ENCODE peak calls at places on chromosomes 12 and 14, in nine cellular contexts. M is heart left ventricle, W is cardiac fibroblast, C is adrenal gland, T is HepG2, X is RWPE2, N is cardiac muscle cell, R is endodermal cell, H is foreskin fibroblast. F is an unnamed sample.

GRCh38 chr14:66610154-66610563 is 102.2 kb downstream of the GPHN start:
- DNase-seq in M (no peak), W (peak), C (no peak), T (peak), X (no peak), N (peak), R (peak), H (peak), F (no peak)

GRCh38 chr12:114661245-114661644 is 22.7 kb downstream of the TBX3 start:
- DNase-seq in M (no peak), W (no peak), C (no peak), T (no peak), X (no peak), N (no peak), R (no peak), H (peak), F (no peak)

GRCh38 chr12:117580718-117581062 is 219.3 kb upstream of the NOS1 start:
- DNase-seq in M (peak), W (no peak), C (no peak), T (no peak), X (no peak), N (no peak), R (peak), H (no peak), F (no peak)

GRCh38 chr12:101697197-101697929 is at the start of gene CHPT1:
- DNase-seq in M (peak), W (peak), C (peak), T (peak), X (peak), N (peak), R (peak), H (peak), F (no peak)

GRCh38 chr12:88371416-88372183 is 208.7 kb downstream of the KITLG start:
- DNase-seq in M (no peak), W (peak), C (no peak), T (no peak), X (no peak), N (peak), R (no peak), H (peak), F (no peak)

GRCh38 chr14:23113346-23114119 is 5.5 kb downstream of the CEBPE start:
- DNase-seq in M (no peak), W (peak), C (no peak), T (no peak), X (no peak), N (peak), R (no peak), H (peak), F (peak)

GRCh38 chr12:88141425-88141773 is 489 bp downstream of the CEP290 start:
- DNase-seq in M (no peak), W (no peak), C (no peak), T (no peak), X (no peak), N (no peak), R (no peak), H (no peak), F (no peak)

GRCh38 chr12:124441443-124442190 is 125.8 kb downstream of the NCOR2 start:
- DNase-seq in M (no peak), W (peak), C (no peak), T (no peak), X (peak), N (peak), R (no peak), H (peak), F (peak)

GRCh38 chr12:120101182-120101581 is 15.4 kb downstream of the RAB35 start:
- DNase-seq in M (peak), W (no peak), C (peak), T (no peak), X (no peak), N (no peak), R (no peak), H (peak), F (no peak)

GRCh38 chr12:124715121-124715990 is 147.9 kb upstream of the NCOR2 start:
- DNase-seq in M (peak), W (no peak), C (no peak), T (no peak), X (no peak), N (no peak), R (no peak), H (peak), F (no peak)

GRCh38 chr12:64790166-64790565 is 31.0 kb upstream of the GNS start:
- DNase-seq in M (no peak), W (no peak), C (no peak), T (no peak), X (no peak), N (no peak), R (no peak), H (no peak), F (no peak)

GRCh38 chr12:94171595-94171930 is 23.2 kb downstream of the PLXNC1 start:
- DNase-seq in M (no peak), W (peak), C (no peak), T (no peak), X (no peak), N (peak), R (no peak), H (no peak), F (no peak)

GRCh38 chr12:109099426-109100020 is 2.1 kb downstream of the UNG start:
- DNase-seq in M (no peak), W (no peak), C (no peak), T (no peak), X (no peak), N (no peak), R (no peak), H (peak), F (no peak)

GRCh38 chr14:76091036-76091435 is 60.7 kb upstream of the GPATCH2L start:
- DNase-seq in M (peak), W (peak), C (no peak), T (peak), X (no peak), N (peak), R (peak), H (peak), F (no peak)

GRCh38 chr12:131380961-131381705 is 329.8 kb upstream of the SFSWAP start:
- DNase-seq in M (no peak), W (no peak), C (no peak), T (no peak), X (no peak), N (no peak), R (peak), H (no peak), F (no peak)

GRCh38 chr14:96167224-96168148 is 37.2 kb upstream of the BDKRB2 start:
- DNase-seq in M (no peak), W (peak), C (no peak), T (no peak), X (peak), N (peak), R (peak), H (peak), F (no peak)

GRCh38 chr12:45381351-45381750 is 165.5 kb downstream of the ANO6 start:
- DNase-seq in M (no peak), W (no peak), C (peak), T (no peak), X (no peak), N (no peak), R (no peak), H (peak), F (no peak)

GRCh38 chr14:100836961-100837811 is 11.3 kb downstream of the MEG3 start:
- DNase-seq in M (no peak), W (no peak), C (no peak), T (no peak), X (no peak), N (no peak), R (no peak), H (no peak), F (no peak)

GRCh38 chr14:92867246-92867925 is 55.6 kb upstream of the CHGA start:
- DNase-seq in M (no peak), W (no peak), C (no peak), T (no peak), X (no peak), N (no peak), R (no peak), H (no peak), F (no peak)

GRCh38 chr12:65825573-65826512 is 1.6 kb downstream of the HMGA2 start:
- DNase-seq in M (peak), W (peak), C (no peak), T (no peak), X (peak), N (peak), R (peak), H (peak), F (no peak)

GRCh38 chr12:107474639-107475539 is 210.7 kb upstream of the PWP1 start:
- DNase-seq in M (no peak), W (no peak), C (no peak), T (no peak), X (no peak), N (no peak), R (no peak), H (no peak), F (no peak)

GRCh38 chr12:225012-225411 is 11.1 kb upstream of the SLC6A12 start:
- DNase-seq in M (no peak), W (no peak), C (no peak), T (no peak), X (no peak), N (no peak), R (no peak), H (no peak), F (no peak)

GRCh38 chr12:34400986-34401658 is 378.8 kb downstream of the ALG10 start:
- DNase-seq in M (peak), W (no peak), C (peak), T (no peak), X (peak), N (no peak), R (peak), H (no peak), F (no peak)

GRCh38 chr12:102474438-102475064 is 5.8 kb downstream of the IGF1 start:
- DNase-seq in M (no peak), W (no peak), C (no peak), T (no peak), X (no peak), N (no peak), R (no peak), H (no peak), F (no peak)

GRCh38 chr14:105162374-105162979 is 6.1 kb downstream of the JAG2 start:
- DNase-seq in M (no peak), W (no peak), C (no peak), T (peak), X (peak), N (no peak), R (no peak), H (no peak), F (no peak)

GRCh38 chr14:71089974-71090373 is 182.7 kb downstream of the PCNX1 start:
- DNase-seq in M (no peak), W (peak), C (no peak), T (no peak), X (no peak), N (peak), R (no peak), H (peak), F (peak)

GRCh38 chr12:28704477-28705169 is 444.5 kb upstream of the FAR2 start:
- DNase-seq in M (no peak), W (no peak), C (no peak), T (no peak), X (no peak), N (no peak), R (no peak), H (peak), F (peak)

GRCh38 chr12:105099355-105099754 is 8.2 kb upstream of the WASHC4 start:
- DNase-seq in M (no peak), W (no peak), C (no peak), T (no peak), X (no peak), N (no peak), R (no peak), H (no peak), F (no peak)

GRCh38 chr12:47636908-47637780 is 68.7 kb downstream of the RPAP3 start:
- DNase-seq in M (no peak), W (peak), C (no peak), T (peak), X (no peak), N (peak), R (peak), H (peak), F (no peak)

GRCh38 chr14:90971687-90972086 is 88.8 kb downstream of the RPS6KA5 start:
- DNase-seq in M (no peak), W (no peak), C (no peak), T (no peak), X (no peak), N (no peak), R (no peak), H (no peak), F (no peak)

GRCh38 chr12:32052300-32052691 is 54.4 kb upstream of the BICD1 start:
- DNase-seq in M (no peak), W (no peak), C (no peak), T (no peak), X (no peak), N (no peak), R (no peak), H (no peak), F (no peak)

GRCh38 chr12:68611094-68611818 is 557 bp downstream of the RAP1B start:
- DNase-seq in M (peak), W (peak), C (peak), T (no peak), X (no peak), N (peak), R (peak), H (peak), F (no peak)

GRCh38 chr12:66087365-66087943 is 43.1 kb downstream of the LLPH start:
- DNase-seq in M (peak), W (peak), C (peak), T (peak), X (no peak), N (peak), R (peak), H (peak), F (no peak)

GRCh38 chr12:6821674-6822433 is at the start of gene GPR162:
- DNase-seq in M (peak), W (peak), C (peak), T (no peak), X (no peak), N (peak), R (peak), H (peak), F (no peak)

GRCh38 chr14:54343276-54344121 is 53.3 kb upstream of the CDKN3 start:
- DNase-seq in M (peak), W (peak), C (no peak), T (peak), X (no peak), N (peak), R (no peak), H (peak), F (no peak)

GRCh38 chr12:111409403-111410228 is 3.9 kb downstream of the SH2B3 start:
- DNase-seq in M (peak), W (peak), C (peak), T (no peak), X (no peak), N (peak), R (peak), H (peak), F (no peak)

GRCh38 chr12:108297424-108297823 is 41.7 kb downstream of the CMKLR1 start:
- DNase-seq in M (no peak), W (no peak), C (no peak), T (no peak), X (no peak), N (no peak), R (no peak), H (no peak), F (no peak)

GRCh38 chr12:111686574-111687105 is 787 bp downstream of the ACAD10 start:
- DNase-seq in M (no peak), W (peak), C (no peak), T (no peak), X (no peak), N (peak), R (no peak), H (peak), F (no peak)

GRCh38 chr14:34376868-34377267 is 85.2 kb downstream of the SPTSSA start:
- DNase-seq in M (no peak), W (no peak), C (no peak), T (no peak), X (no peak), N (no peak), R (no peak), H (no peak), F (no peak)

GRCh38 chr14:86055512-86055911 is 525.6 kb downstream of the FLRT2 start:
- DNase-seq in M (no peak), W (peak), C (no peak), T (no peak), X (no peak), N (peak), R (no peak), H (peak), F (no peak)

DNA sequence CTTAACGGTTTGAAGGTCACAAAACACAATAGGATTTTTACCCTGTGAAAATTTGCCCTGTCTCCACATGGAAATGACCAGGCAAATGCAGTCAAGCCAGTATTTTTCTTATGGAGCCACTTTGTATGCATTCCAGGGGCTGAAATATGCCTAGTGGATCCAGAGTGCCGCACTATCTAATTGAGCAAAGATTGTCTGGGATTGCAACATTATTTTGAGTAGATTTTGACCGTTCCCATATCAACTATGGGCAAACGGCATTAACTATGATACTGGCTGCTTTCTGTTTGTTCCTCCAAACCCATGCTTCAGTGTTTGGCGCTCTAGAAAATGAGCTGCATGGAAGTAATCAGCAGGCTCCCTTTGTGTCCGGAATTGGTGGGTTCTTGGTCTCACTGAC is 223.0 kb downstream of the BTG1 start:
- DNase-seq in M (no peak), W (peak), C (no peak), T (no peak), X (no peak), N (peak), R (no peak), H (no peak), F (no peak)
- H3K4me3 ChIP-seq in M (no peak), W (no peak), C (no peak), T (no peak), X (no peak), N (no peak), R (no peak), H (no peak), F (no peak)

DNA sequence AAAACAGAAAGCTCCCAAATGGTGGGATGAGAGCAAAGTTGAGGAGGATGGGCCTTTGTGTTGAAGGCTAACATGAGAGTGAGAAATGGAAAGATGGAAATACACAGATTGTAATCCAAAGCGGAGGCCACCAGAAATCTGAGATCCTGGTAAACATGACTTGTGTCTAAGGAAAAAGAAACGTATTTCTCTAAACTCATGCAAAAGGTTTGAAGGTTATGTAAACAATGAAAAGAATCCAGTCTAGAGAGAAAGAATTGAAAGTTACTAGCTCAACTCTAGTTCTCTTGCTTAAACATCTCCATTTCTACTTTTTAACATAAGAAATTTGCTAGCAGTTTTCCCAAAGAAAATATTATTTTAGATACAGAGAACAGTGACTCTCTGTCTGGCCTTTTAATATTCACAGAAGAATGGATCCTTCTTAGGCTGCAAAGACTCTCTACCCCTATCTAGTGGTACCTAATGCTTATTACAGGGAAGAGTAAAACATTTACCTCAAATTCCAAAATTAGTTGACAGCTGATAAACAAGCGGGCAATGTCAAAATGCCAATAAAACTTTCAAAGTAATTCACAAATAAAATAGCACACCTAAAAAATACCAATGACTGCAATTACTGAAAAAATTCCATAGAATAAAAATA is 75.8 kb upstream of the SOX5 start:
- DNase-seq in M (no peak), W (no peak), C (no peak), T (peak), X (no peak), N (no peak), R (no peak), H (no peak), F (no peak)
- TF ChIP-seq CTCF in M (peak), W (peak), C (peak), T (peak), X (peak), N (peak), R (peak), H (peak), F (peak)

GRCh38 chr12:25364529-25365339 is 114.0 kb upstream of the KRAS start:
- DNase-seq in M (no peak), W (no peak), C (no peak), T (no peak), X (no peak), N (no peak), R (peak), H (no peak), F (no peak)
- H3K4me3 ChIP-seq in M (no peak), W (no peak), C (no peak), T (no peak), X (no peak), N (no peak), R (no peak), H (no peak), F (no peak)

GRCh38 chr12:128671528-128672042 is 152.2 kb downstream of the SLC15A4 start:
- DNase-seq in M (no peak), W (no peak), C (no peak), T (peak), X (no peak), N (no peak), R (no peak), H (no peak), F (no peak)
- TF ChIP-seq CTCF in M (no peak), W (no peak), C (no peak), T (peak), X (no peak), N (no peak), R (peak), H (no peak), F (no peak)

GRCh38 chr12:49341777-49342065 is 4.7 kb upstream of the C1QL4 start:
- DNase-seq in M (no peak), W (no peak), C (no peak), T (no peak), X (peak), N (no peak), R (no peak), H (no peak), F (no peak)
- H3K4me3 ChIP-seq in M (peak), W (peak), C (no peak), T (no peak), X (no peak), N (no peak), R (peak), H (no peak), F (no peak)

F was measured in retinal pigment epithelial cell.